ENCODE peak calls at places on chromosomes 5 and 9, in five cellular contexts. I, U, G, W and B are unnamed samples.

GRCh38 chr9:134922066-134922931 is 4.6 kb upstream of the FCN1 start:
- DNase-seq in I (no peak), U (no peak), G (no peak), W (no peak), B (peak; percentile 94)

GRCh38 chr9:35996358-35996970 is 38.5 kb upstream of the OR2S2 start:
- DNase-seq in I (peak; percentile 10), U (no peak), G (no peak), W (no peak), B (no peak)

GRCh38 chr5:7886849-7887460 is 18.0 kb downstream of the MTRR start:
- DNase-seq in I (peak; percentile 50), U (peak; percentile 23), G (peak; percentile 44), W (no peak), B (peak; percentile 72)

GRCh38 chr5:68217476-68217984 is 2.0 kb downstream of the PIK3R1 start:
- DNase-seq in I (no peak), U (no peak), G (no peak), W (no peak), B (peak; percentile 21)

GRCh38 chr9:70007831-70008230 is 35.8 kb upstream of the MAMDC2 start:
- DNase-seq in I (no peak), U (no peak), G (no peak), W (no peak), B (no peak)

GRCh38 chr5:75395277-75395676 is 58.3 kb downstream of the HMGCR start:
- DNase-seq in I (peak; percentile 16), U (peak; percentile 82), G (no peak), W (no peak), B (no peak)

GRCh38 chr9:84851935-84852585 is 182.5 kb downstream of the NTRK2 start:
- DNase-seq in I (peak; percentile 94), U (no peak), G (peak; percentile 96), W (no peak), B (no peak)

GRCh38 chr5:34452170-34452828 is 203.8 kb upstream of the RAI14 start:
- DNase-seq in I (no peak), U (peak; percentile 43), G (peak; percentile 9), W (no peak), B (peak; percentile 36)

GRCh38 chr9:100595391-100596199 is 17.7 kb downstream of the CAVIN4 start:
- DNase-seq in I (peak; percentile 57), U (peak; percentile 74), G (peak; percentile 83), W (no peak), B (peak; percentile 56)

GRCh38 chr9:107438211-107439030 is 51.1 kb downstream of the KLF4 start:
- DNase-seq in I (no peak), U (no peak), G (no peak), W (no peak), B (no peak)

GRCh38 chr5:3269400-3270169 is 326.0 kb upstream of the IRX1 start:
- DNase-seq in I (no peak), U (no peak), G (no peak), W (no peak), B (no peak)

GRCh38 chr9:70220216-70220615 is 38.6 kb upstream of the SMC5 start:
- DNase-seq in I (no peak), U (no peak), G (no peak), W (no peak), B (no peak)

GRCh38 chr5:177132504-177133118 is 962 bp upstream of the NSD1 start:
- DNase-seq in I (no peak), U (no peak), G (no peak), W (no peak), B (peak; percentile 22)

GRCh38 chr9:108961151-108961550 is 27.0 kb downstream of the ABITRAM start:
- DNase-seq in I (no peak), U (no peak), G (no peak), W (no peak), B (no peak)

GRCh38 chr9:97529363-97530076 is 28.1 kb downstream of the TMOD1 start:
- DNase-seq in I (peak; percentile 73), U (no peak), G (no peak), W (peak; percentile 78), B (peak; percentile 22)

GRCh38 chr5:149485655-149486615 is 65.3 kb downstream of the CSNK1A1 start:
- DNase-seq in I (peak; percentile 94), U (peak; percentile 60), G (peak; percentile 98), W (no peak), B (no peak)

GRCh38 chr5:107875834-107876233 is 205.1 kb upstream of the EFNA5 start:
- DNase-seq in I (peak; percentile 1), U (no peak), G (no peak), W (no peak), B (no peak)

GRCh38 chr9:129486496-129487306 is 134.2 kb downstream of the C9orf50 start:
- DNase-seq in I (peak; percentile 82), U (peak; percentile 38), G (no peak), W (no peak), B (no peak)

GRCh38 chr9:92294297-92294676 is 790 bp upstream of the IARS1 start:
- DNase-seq in I (peak; percentile 29), U (peak; percentile 50), G (peak; percentile 33), W (no peak), B (peak; percentile 55)

GRCh38 chr5:136011427-136012001 is 17.3 kb upstream of the TGFBI start:
- DNase-seq in I (peak; percentile 84), U (no peak), G (peak; percentile 89), W (no peak), B (no peak)

GRCh38 chr9:111389406-111389805 is 59.4 kb upstream of the OR2K2 start:
- DNase-seq in I (no peak), U (no peak), G (no peak), W (no peak), B (no peak)

GRCh38 chr5:73722224-73722623 is 96.2 kb downstream of the ARHGEF28 start:
- DNase-seq in I (no peak), U (no peak), G (no peak), W (no peak), B (no peak)

GRCh38 chr5:1668141-1668721 is 131.4 kb downstream of the MRPL36 start:
- DNase-seq in I (no peak), U (peak; percentile 45), G (no peak), W (no peak), B (peak; percentile 46)

GRCh38 chr5:113179156-113179555 is 202.6 kb downstream of the DCP2 start:
- DNase-seq in I (no peak), U (no peak), G (no peak), W (no peak), B (no peak)

GRCh38 chr9:34457266-34458012 is 931 bp downstream of the FAM219A start:
- DNase-seq in I (peak; percentile 62), U (peak; percentile 38), G (peak; percentile 81), W (no peak), B (peak; percentile 41)

GRCh38 chr9:7560669-7561305 is 238.8 kb downstream of the DMAC1 start:
- DNase-seq in I (no peak), U (no peak), G (no peak), W (no peak), B (no peak)

GRCh38 chr9:128636024-128636390 is 20.6 kb downstream of the DYNC2I2 start:
- DNase-seq in I (peak; percentile 87), U (no peak), G (no peak), W (no peak), B (no peak)

GRCh38 chr5:96538831-96539250 is 105.8 kb upstream of the PCSK1 start:
- DNase-seq in I (peak; percentile 28), U (no peak), G (peak; percentile 52), W (no peak), B (peak; percentile 4)

GRCh38 chr9:114837923-114838322 is 32.1 kb upstream of the TNFSF15 start:
- DNase-seq in I (no peak), U (no peak), G (no peak), W (no peak), B (no peak)

GRCh38 chr5:94615843-94616242 is 2.6 kb downstream of the KIAA0825 start:
- DNase-seq in I (no peak), U (no peak), G (no peak), W (no peak), B (no peak)

GRCh38 chr9:98254236-98255063 is 999 bp downstream of the TBC1D2 start:
- DNase-seq in I (no peak), U (no peak), G (no peak), W (no peak), B (no peak)

GRCh38 chr5:148875205-148875875 is 48.9 kb downstream of the ADRB2 start:
- DNase-seq in I (no peak), U (no peak), G (no peak), W (no peak), B (no peak)

GRCh38 chr5:69136296-69136695 is 30.7 kb upstream of the CCNB1 start:
- DNase-seq in I (no peak), U (no peak), G (no peak), W (peak; percentile 70), B (peak; percentile 58)

GRCh38 chr5:126675338-126675737 is 74.6 kb downstream of the PHAX start:
- DNase-seq in I (no peak), U (no peak), G (no peak), W (no peak), B (no peak)

GRCh38 chr5:958701-959571 is 49.7 kb upstream of the NKD2 start:
- DNase-seq in I (peak; percentile 80), U (peak; percentile 37), G (no peak), W (no peak), B (no peak)

GRCh38 chr9:129276486-129277260 is 98.6 kb upstream of the IER5L start:
- DNase-seq in I (no peak), U (no peak), G (no peak), W (no peak), B (no peak)

GRCh38 chr5:139660916-139661814 is 13.0 kb downstream of the CXXC5 start:
- DNase-seq in I (peak; percentile 64), U (peak; percentile 95), G (peak; percentile 83), W (no peak), B (peak; percentile 99)
- H3K4me3 ChIP-seq in I (peak overlapping the region; percentile 31), U (peak overlapping the region; percentile 23), G (no peak overlapping the region), W (peak overlapping the region; percentile 14), B (peak overlapping the region; percentile 34)

GRCh38 chr9:133429641-133430161 is 7.5 kb downstream of the ADAMTS13 start:
- DNase-seq in I (peak; percentile 60), U (peak; percentile 67), G (peak; percentile 8), W (no peak), B (no peak)
- TF ChIP-seq CTCF in I (peak; percentile 19), U (peak; percentile 71), G (peak; percentile 64), W (peak; percentile 36), B (no peak)

GRCh38 chr5:171855265-171855664 is 69.6 kb downstream of the SMIM23 start:
- DNase-seq in I (no peak), U (no peak), G (no peak), W (no peak), B (no peak)
- TF ChIP-seq MYC in I (no peak), U (no peak), G (no peak), W (no peak), B (no peak)

DNA sequence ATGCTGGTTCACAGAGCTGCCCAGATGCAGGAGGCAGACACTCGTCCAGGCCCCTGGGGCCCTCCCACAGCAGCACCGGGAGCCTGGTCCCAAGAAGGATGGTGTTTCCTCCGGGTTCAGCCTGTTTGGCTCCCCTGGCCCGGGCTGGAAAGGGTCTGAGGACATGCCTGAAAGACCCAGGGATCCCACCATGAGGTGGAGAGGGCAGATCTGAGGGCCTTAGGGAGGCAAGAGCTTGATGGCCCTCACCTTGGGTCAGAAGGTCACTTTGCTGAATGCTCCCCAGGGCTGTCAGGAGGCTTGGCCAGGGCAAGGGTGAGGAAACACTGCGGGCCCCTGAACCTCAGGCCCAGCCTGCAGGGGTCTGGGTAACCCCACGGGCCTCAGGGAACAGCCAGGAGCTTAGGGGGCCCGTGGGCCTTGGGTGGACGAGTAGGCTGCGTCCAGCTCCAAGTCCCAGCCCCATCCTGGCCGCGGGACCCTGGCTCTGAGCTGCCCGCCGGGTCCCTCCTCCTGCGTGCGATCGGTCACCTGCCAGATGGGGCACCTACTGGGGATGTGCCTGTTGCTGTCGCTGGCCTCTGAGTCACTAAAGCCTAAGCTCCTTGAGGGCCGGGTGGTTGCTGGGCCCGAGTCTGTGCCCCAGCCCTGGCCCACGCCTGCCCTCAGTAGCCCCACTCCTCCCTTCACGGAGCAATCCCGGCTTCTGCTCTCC is 106.2 kb downstream of the ZNF354C start:
- DNase-seq in I (no peak), U (no peak), G (no peak), W (no peak), B (no peak)
- H3K4me3 ChIP-seq in I (no peak overlapping the region), U (no peak overlapping the region), G (no peak overlapping the region), W (no peak overlapping the region), B (no peak overlapping the region)

GRCh38 chr5:72208324-72208723 is 101.0 kb downstream of the MAP1B start:
- DNase-seq in I (no peak), U (no peak), G (no peak), W (no peak), B (no peak)
- TF ChIP-seq CTCF in I (no peak), U (no peak), G (no peak), W (no peak), B (no peak)